ENCODE peak calls at places on chromosomes 6 and 20, in five cellular contexts. One of them, this sample, is unnamed.

GRCh38 chr20:3276400-3277015 is 37.5 kb upstream of the SLC4A11 start:
- DNase-seq in H1: no peak
- DNase-seq in HEK293T: peak; percentile 44
- DNase-seq in GM12878: no peak
- DNase-seq in HepG2: peak; percentile 68
- DNase-seq in this sample: no peak

GRCh38 chr6:6766230-6766905 is 177.8 kb downstream of the LY86 start:
- DNase-seq in H1: no peak
- DNase-seq in HepG2: no peak
- DNase-seq in HEK293T: no peak
- DNase-seq in GM12878: no peak
- DNase-seq in this sample: no peak

GRCh38 chr20:44020406-44021148 is 105.9 kb downstream of the TOX2 start:
- DNase-seq in HepG2: no peak
- DNase-seq in H1: no peak
- DNase-seq in HEK293T: no peak
- DNase-seq in GM12878: no peak
- DNase-seq in this sample: no peak

GRCh38 chr20:51854912-51855311 is 52.6 kb upstream of the SALL4 start:
- DNase-seq in HEK293T: no peak
- DNase-seq in HepG2: no peak
- DNase-seq in H1: no peak
- DNase-seq in GM12878: no peak
- DNase-seq in this sample: no peak

GRCh38 chr6:13907614-13908215 is 17.0 kb upstream of the RNF182 start:
- DNase-seq in GM12878: no peak
- DNase-seq in HEK293T: no peak
- DNase-seq in H1: no peak
- DNase-seq in HepG2: no peak
- DNase-seq in this sample: no peak

GRCh38 chr20:62360854-62361798 is 6.0 kb downstream of the LAMA5 start:
- DNase-seq in HepG2: no peak
- DNase-seq in HEK293T: no peak
- DNase-seq in H1: peak; percentile 66
- DNase-seq in GM12878: no peak
- DNase-seq in this sample: no peak

GRCh38 chr6:137216875-137217553 is 2.2 kb downstream of the IFNGR1 start:
- DNase-seq in HEK293T: no peak
- DNase-seq in H1: no peak
- DNase-seq in GM12878: no peak
- DNase-seq in HepG2: peak; percentile 43
- DNase-seq in this sample: no peak

GRCh38 chr6:34170341-34170740 is 24.5 kb upstream of the GRM4 start:
- DNase-seq in GM12878: no peak
- DNase-seq in HEK293T: no peak
- DNase-seq in HepG2: no peak
- DNase-seq in H1: no peak
- DNase-seq in this sample: no peak

GRCh38 chr6:139895205-139895793 is 520.9 kb upstream of the CITED2 start:
- DNase-seq in HepG2: no peak
- DNase-seq in GM12878: no peak
- DNase-seq in H1: no peak
- DNase-seq in HEK293T: no peak
- DNase-seq in this sample: no peak

GRCh38 chr20:52800734-52801627 is 171.2 kb upstream of the TSHZ2 start:
- DNase-seq in H1: no peak
- DNase-seq in HEK293T: no peak
- DNase-seq in HepG2: no peak
- DNase-seq in GM12878: no peak
- DNase-seq in this sample: no peak

GRCh38 chr20:10449270-10449669 is 14.2 kb downstream of the SLX4IP start:
- DNase-seq in HEK293T: no peak
- DNase-seq in GM12878: no peak
- DNase-seq in HepG2: no peak
- DNase-seq in H1: no peak
- DNase-seq in this sample: no peak

GRCh38 chr6:34070315-34071110 is 75.4 kb downstream of the GRM4 start:
- DNase-seq in GM12878: no peak
- DNase-seq in HEK293T: no peak
- DNase-seq in H1: no peak
- DNase-seq in HepG2: no peak
- DNase-seq in this sample: no peak

GRCh38 chr6:34230653-34231351 is 5.9 kb upstream of the HMGA1 start:
- DNase-seq in HEK293T: no peak
- DNase-seq in GM12878: no peak
- DNase-seq in H1: no peak
- DNase-seq in HepG2: no peak
- DNase-seq in this sample: no peak

GRCh38 chr20:59560588-59561227 is 43.6 kb upstream of the PHACTR3 start:
- DNase-seq in H1: no peak
- DNase-seq in GM12878: no peak
- DNase-seq in HEK293T: peak; percentile 65
- DNase-seq in HepG2: peak; percentile 46
- DNase-seq in this sample: peak; percentile 22

DNA sequence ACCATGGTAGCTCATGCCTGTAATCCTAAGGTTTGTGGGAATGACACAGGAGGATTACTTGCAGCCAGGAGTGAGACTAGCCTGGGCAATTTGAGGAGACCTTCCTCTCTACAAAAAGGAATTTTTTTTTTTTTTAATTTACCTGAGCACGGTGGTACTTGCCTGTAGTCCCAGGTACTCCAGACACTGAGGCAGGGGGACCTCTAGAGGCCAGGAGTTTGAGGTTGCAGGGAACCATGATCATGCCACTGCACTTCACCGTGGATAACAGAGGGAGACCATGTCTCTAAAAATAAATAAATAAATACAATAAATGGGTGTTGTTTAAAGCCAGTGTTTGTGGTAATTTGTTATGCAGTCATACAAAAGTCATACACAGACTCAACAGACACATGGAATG is 2.4 kb upstream of the HLA-F start:
- DNase-seq in H1: no peak
- DNase-seq in GM12878: no peak
- DNase-seq in HepG2: no peak
- DNase-seq in HEK293T: no peak
- DNase-seq in this sample: no peak
- TF ChIP-seq SUZ12 in H1: no peak
- TF ChIP-seq SUZ12 in GM12878: no peak
- TF ChIP-seq SUZ12 in HepG2: no peak
- TF ChIP-seq SUZ12 in HEK293T: no peak
- TF ChIP-seq SUZ12 in this sample: no peak

DNA sequence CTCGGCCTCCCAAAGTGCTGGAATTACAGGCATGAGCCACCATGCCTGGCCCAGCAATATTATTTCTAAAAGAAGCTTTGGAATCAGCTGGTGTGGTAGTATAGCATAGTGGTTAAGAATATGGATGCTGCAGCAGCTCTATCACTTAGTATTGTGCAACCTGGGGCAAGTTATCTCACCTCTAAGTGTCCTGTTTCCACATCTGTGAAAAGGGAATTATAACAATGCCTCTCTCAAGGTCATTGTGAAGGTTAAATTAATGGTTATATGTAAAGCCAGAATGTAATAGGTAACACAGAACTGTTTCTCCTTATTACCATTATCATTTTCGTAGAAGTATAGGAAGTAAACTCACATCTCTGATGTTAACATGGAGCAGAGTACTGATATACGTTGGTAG is 14.2 kb downstream of the SLC17A2 start:
- DNase-seq in H1: no peak
- DNase-seq in GM12878: no peak
- DNase-seq in HEK293T: no peak
- DNase-seq in HepG2: no peak
- DNase-seq in this sample: no peak
- TF ChIP-seq SUZ12 in H1: no peak
- TF ChIP-seq SUZ12 in GM12878: no peak
- TF ChIP-seq SUZ12 in HEK293T: no peak
- TF ChIP-seq SUZ12 in HepG2: no peak
- TF ChIP-seq SUZ12 in this sample: no peak

GRCh38 chr20:56631318-56631989 is 2.3 kb downstream of the TFAP2C start:
- DNase-seq in HepG2: no peak
- DNase-seq in HEK293T: no peak
- DNase-seq in H1: no peak
- DNase-seq in GM12878: no peak
- DNase-seq in this sample: no peak

GRCh38 chr20:56630086-56630493 is 984 bp downstream of the TFAP2C start:
- DNase-seq in HepG2: no peak
- DNase-seq in GM12878: no peak
- DNase-seq in HEK293T: peak; percentile 87
- DNase-seq in H1: peak; percentile 91
- DNase-seq in this sample: peak; percentile 84

GRCh38 chr20:56631990-56632327 is 2.9 kb downstream of the TFAP2C start:
- DNase-seq in HEK293T: no peak
- DNase-seq in HepG2: no peak
- DNase-seq in GM12878: no peak
- DNase-seq in H1: no peak
- DNase-seq in this sample: no peak

GRCh38 chr20:56629464-56630085 is 469 bp downstream of the TFAP2C start:
- DNase-seq in GM12878: no peak
- DNase-seq in H1: no peak
- DNase-seq in HepG2: no peak
- DNase-seq in HEK293T: peak; percentile 26
- DNase-seq in this sample: no peak

GRCh38 chr20:56630506-56631317 is 1.6 kb downstream of the TFAP2C start:
- DNase-seq in GM12878: no peak
- DNase-seq in HEK293T: no peak
- DNase-seq in H1: peak; percentile 80
- DNase-seq in HepG2: no peak
- DNase-seq in this sample: no peak
- TF ChIP-seq SUZ12 in GM12878: no peak
- TF ChIP-seq SUZ12 in HEK293T: no peak
- TF ChIP-seq SUZ12 in H1: peak; percentile 30
- TF ChIP-seq SUZ12 in HepG2: no peak
- TF ChIP-seq SUZ12 in this sample: no peak

GRCh38 chr6:152295346-152295745 is 341.8 kb downstream of the SYNE1 start:
- DNase-seq in GM12878: no peak
- DNase-seq in HEK293T: no peak
- DNase-seq in H1: no peak
- DNase-seq in HepG2: no peak
- DNase-seq in this sample: no peak

GRCh38 chr6:152292595-152292994 is 344.6 kb downstream of the SYNE1 start:
- DNase-seq in HEK293T: no peak
- DNase-seq in GM12878: no peak
- DNase-seq in HepG2: no peak
- DNase-seq in H1: no peak
- DNase-seq in this sample: no peak

GRCh38 chr6:152295920-152296319 is 341.2 kb downstream of the SYNE1 start:
- DNase-seq in HEK293T: no peak
- DNase-seq in HepG2: no peak
- DNase-seq in H1: no peak
- DNase-seq in GM12878: no peak
- DNase-seq in this sample: no peak

GRCh38 chr6:152293404-152293803 is 343.8 kb downstream of the SYNE1 start:
- DNase-seq in GM12878: no peak
- DNase-seq in HepG2: no peak
- DNase-seq in HEK293T: no peak
- DNase-seq in H1: no peak
- DNase-seq in this sample: no peak

GRCh38 chr6:152290693-152291092 is 346.5 kb downstream of the SYNE1 start:
- DNase-seq in H1: no peak
- DNase-seq in GM12878: no peak
- DNase-seq in HEK293T: no peak
- DNase-seq in HepG2: no peak
- DNase-seq in this sample: no peak
- TF ChIP-seq SUZ12 in H1: no peak
- TF ChIP-seq SUZ12 in GM12878: no peak
- TF ChIP-seq SUZ12 in HEK293T: no peak
- TF ChIP-seq SUZ12 in HepG2: no peak
- TF ChIP-seq SUZ12 in this sample: no peak

GRCh38 chr6:41917528-41917927 is 3.4 kb downstream of the MED20 start:
- DNase-seq in GM12878: no peak
- DNase-seq in HEK293T: no peak
- DNase-seq in HepG2: no peak
- DNase-seq in H1: no peak
- DNase-seq in this sample: no peak
- TF ChIP-seq SUZ12 in GM12878: no peak
- TF ChIP-seq SUZ12 in HEK293T: no peak
- TF ChIP-seq SUZ12 in HepG2: no peak
- TF ChIP-seq SUZ12 in H1: no peak
- TF ChIP-seq SUZ12 in this sample: no peak

GRCh38 chr6:109456710-109457595 is 1.4 kb upstream of the MICAL1 start:
- DNase-seq in HEK293T: no peak
- DNase-seq in HepG2: no peak
- DNase-seq in GM12878: no peak
- DNase-seq in H1: no peak
- DNase-seq in this sample: no peak
- TF ChIP-seq SUZ12 in HEK293T: no peak
- TF ChIP-seq SUZ12 in HepG2: no peak
- TF ChIP-seq SUZ12 in GM12878: no peak
- TF ChIP-seq SUZ12 in H1: no peak
- TF ChIP-seq SUZ12 in this sample: no peak

DNA sequence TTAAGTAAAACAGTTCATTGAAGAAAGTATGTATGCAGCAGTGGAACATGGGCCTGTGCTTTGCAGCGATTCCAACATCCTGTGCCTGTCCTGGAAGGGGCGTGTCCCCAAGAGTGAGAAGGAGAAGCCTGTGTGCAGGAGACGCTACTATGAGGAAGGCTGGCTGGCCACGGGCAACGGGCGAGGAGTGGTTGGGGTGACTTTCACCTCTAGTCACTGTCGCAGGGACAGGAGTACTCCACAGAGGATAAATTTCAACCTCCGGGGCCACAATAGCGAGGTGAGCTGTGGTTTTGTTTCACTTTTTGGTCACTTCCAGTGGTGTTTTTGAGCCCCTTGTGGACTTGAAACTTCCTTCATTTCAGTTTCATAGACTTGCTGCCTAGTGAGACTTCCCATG is 1.7 kb downstream of the TULP4 start:
- DNase-seq in HepG2: no peak
- DNase-seq in GM12878: no peak
- DNase-seq in H1: no peak
- DNase-seq in HEK293T: no peak
- DNase-seq in this sample: no peak
- TF ChIP-seq SUZ12 in HepG2: no peak
- TF ChIP-seq SUZ12 in GM12878: no peak
- TF ChIP-seq SUZ12 in H1: no peak
- TF ChIP-seq SUZ12 in HEK293T: no peak
- TF ChIP-seq SUZ12 in this sample: no peak